ENCODE peak calls at places on chromosome 1, in six cellular contexts. One of them, this sample, is unnamed.

GRCh38 chr1:26833432-26834405 is 7.2 kb downstream of the ZDHHC18 start:
- DNase-seq in breast epithelium: no peak
- DNase-seq in IMR-90: no peak
- DNase-seq in body of pancreas: no peak
- DNase-seq in heart left ventricle: peak; percentile 72
- DNase-seq in A549: no peak
- DNase-seq in this sample: no peak

GRCh38 chr1:14775434-14775833 is 176.9 kb downstream of the KAZN start:
- DNase-seq in IMR-90: no peak
- DNase-seq in body of pancreas: no peak
- DNase-seq in heart left ventricle: no peak
- DNase-seq in A549: no peak
- DNase-seq in breast epithelium: no peak
- DNase-seq in this sample: no peak

GRCh38 chr1:174074757-174075156 is 52.6 kb upstream of the RC3H1 start:
- DNase-seq in breast epithelium: no peak
- DNase-seq in body of pancreas: no peak
- DNase-seq in heart left ventricle: no peak
- DNase-seq in IMR-90: peak; percentile 55
- DNase-seq in A549: peak; percentile 38
- DNase-seq in this sample: no peak

GRCh38 chr1:228753933-228754332 is 18.7 kb downstream of the RHOU start:
- DNase-seq in breast epithelium: no peak
- DNase-seq in body of pancreas: no peak
- DNase-seq in IMR-90: no peak
- DNase-seq in heart left ventricle: no peak
- DNase-seq in A549: no peak
- DNase-seq in this sample: no peak

GRCh38 chr1:108627951-108628350 is 32.9 kb downstream of the HENMT1 start:
- DNase-seq in A549: no peak
- DNase-seq in heart left ventricle: no peak
- DNase-seq in body of pancreas: no peak
- DNase-seq in breast epithelium: no peak
- DNase-seq in IMR-90: no peak
- DNase-seq in this sample: no peak

GRCh38 chr1:66210653-66211052 is 323.3 kb upstream of the SGIP1 start:
- DNase-seq in heart left ventricle: no peak
- DNase-seq in breast epithelium: no peak
- DNase-seq in A549: no peak
- DNase-seq in body of pancreas: no peak
- DNase-seq in IMR-90: peak; percentile 7
- DNase-seq in this sample: no peak

GRCh38 chr1:245380790-245381535 is 226.2 kb downstream of the KIF26B start:
- DNase-seq in IMR-90: no peak
- DNase-seq in body of pancreas: no peak
- DNase-seq in A549: no peak
- DNase-seq in heart left ventricle: no peak
- DNase-seq in breast epithelium: no peak
- DNase-seq in this sample: no peak

GRCh38 chr1:95013948-95014574 is 58.7 kb downstream of the ALG14 start:
- DNase-seq in body of pancreas: peak; percentile 30
- DNase-seq in A549: no peak
- DNase-seq in heart left ventricle: no peak
- DNase-seq in breast epithelium: no peak
- DNase-seq in IMR-90: no peak
- DNase-seq in this sample: no peak

GRCh38 chr1:193957556-193958095 is 771.2 kb upstream of the B3GALT2 start:
- DNase-seq in IMR-90: no peak
- DNase-seq in body of pancreas: no peak
- DNase-seq in heart left ventricle: no peak
- DNase-seq in A549: no peak
- DNase-seq in breast epithelium: no peak
- DNase-seq in this sample: no peak

GRCh38 chr1:50436489-50436888 is 13.2 kb upstream of the DMRTA2 start:
- DNase-seq in body of pancreas: no peak
- DNase-seq in A549: no peak
- DNase-seq in breast epithelium: no peak
- DNase-seq in heart left ventricle: no peak
- DNase-seq in IMR-90: no peak
- DNase-seq in this sample: no peak

GRCh38 chr1:50441183-50441582 is 17.9 kb upstream of the DMRTA2 start:
- DNase-seq in heart left ventricle: no peak
- DNase-seq in IMR-90: no peak
- DNase-seq in breast epithelium: no peak
- DNase-seq in A549: no peak
- DNase-seq in body of pancreas: no peak
- DNase-seq in this sample: no peak

DNA sequence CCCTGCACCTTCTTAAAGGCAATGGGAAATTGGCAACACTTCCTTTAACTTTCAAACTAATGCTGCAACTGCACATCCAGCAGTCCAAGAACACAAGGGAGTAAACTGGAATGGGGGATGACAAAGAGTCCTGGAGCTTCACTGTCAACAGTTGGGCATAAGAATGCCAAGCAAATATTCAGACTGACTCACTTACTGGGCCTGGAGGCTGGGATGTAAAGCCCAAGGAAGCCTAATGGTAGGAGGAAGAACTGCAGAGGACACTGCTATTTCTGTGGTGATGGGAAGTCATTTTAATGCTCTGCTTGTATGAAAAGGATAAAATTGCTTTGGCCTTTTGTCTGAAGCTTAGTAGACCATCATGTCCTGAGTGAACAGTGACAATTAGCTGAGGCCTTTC is 15.7 kb upstream of the DMRTA2 start:
- DNase-seq in body of pancreas: no peak
- DNase-seq in IMR-90: peak; percentile 20
- DNase-seq in heart left ventricle: no peak
- DNase-seq in A549: peak; percentile 15
- DNase-seq in breast epithelium: no peak
- DNase-seq in this sample: no peak
- TF ChIP-seq CTCF in body of pancreas: no peak
- TF ChIP-seq CTCF in IMR-90: no peak
- TF ChIP-seq CTCF in heart left ventricle: no peak
- TF ChIP-seq CTCF in A549: no peak
- TF ChIP-seq CTCF in breast epithelium: no peak
- TF ChIP-seq CTCF in this sample: no peak

GRCh38 chr1:32759521-32759980 is 57.0 kb upstream of the SYNC start:
- DNase-seq in IMR-90: no peak
- DNase-seq in breast epithelium: peak; percentile 86
- DNase-seq in heart left ventricle: no peak
- DNase-seq in A549: peak; percentile 55
- DNase-seq in body of pancreas: peak; percentile 90
- DNase-seq in this sample: no peak
- TF ChIP-seq POLR2A in IMR-90: no peak
- TF ChIP-seq POLR2A in breast epithelium: no peak
- TF ChIP-seq POLR2A in heart left ventricle: no peak
- TF ChIP-seq POLR2A in A549: no peak
- TF ChIP-seq POLR2A in body of pancreas: no peak
- TF ChIP-seq POLR2A in this sample: no peak

GRCh38 chr1:187294421-187295201 is 465.9 kb downstream of the PLA2G4A start:
- DNase-seq in body of pancreas: no peak
- DNase-seq in heart left ventricle: no peak
- DNase-seq in IMR-90: no peak
- DNase-seq in breast epithelium: no peak
- DNase-seq in A549: no peak
- DNase-seq in this sample: no peak
- TF ChIP-seq CTCF in body of pancreas: no peak
- TF ChIP-seq CTCF in heart left ventricle: no peak
- TF ChIP-seq CTCF in IMR-90: no peak
- TF ChIP-seq CTCF in breast epithelium: no peak
- TF ChIP-seq CTCF in A549: no peak
- TF ChIP-seq CTCF in this sample: no peak

GRCh38 chr1:91889717-91890459 is 3.9 kb upstream of the TGFBR3 start:
- DNase-seq in A549: peak; percentile 66
- DNase-seq in body of pancreas: no peak
- DNase-seq in IMR-90: peak; percentile 33
- DNase-seq in heart left ventricle: no peak
- DNase-seq in breast epithelium: no peak
- DNase-seq in this sample: peak; percentile 77

GRCh38 chr1:91883470-91883869 is 2.5 kb downstream of the TGFBR3 start:
- DNase-seq in body of pancreas: no peak
- DNase-seq in breast epithelium: no peak
- DNase-seq in heart left ventricle: no peak
- DNase-seq in IMR-90: peak; percentile 62
- DNase-seq in A549: peak; percentile 31
- DNase-seq in this sample: no peak

GRCh38 chr1:91885331-91885715 is 628 bp downstream of the TGFBR3 start:
- DNase-seq in breast epithelium: no peak
- DNase-seq in A549: no peak
- DNase-seq in IMR-90: peak; percentile 12
- DNase-seq in body of pancreas: peak; percentile 30
- DNase-seq in heart left ventricle: peak; percentile 71
- DNase-seq in this sample: peak; percentile 91

GRCh38 chr1:91884459-91885290 is 1.3 kb downstream of the TGFBR3 start:
- DNase-seq in body of pancreas: peak; percentile 38
- DNase-seq in breast epithelium: no peak
- DNase-seq in IMR-90: peak; percentile 24
- DNase-seq in A549: peak; percentile 20
- DNase-seq in heart left ventricle: no peak
- DNase-seq in this sample: no peak

GRCh38 chr1:91885716-91886506 is at the start of gene TGFBR3:
- DNase-seq in body of pancreas: peak; percentile 91
- DNase-seq in breast epithelium: peak; percentile 87
- DNase-seq in IMR-90: peak; percentile 90
- DNase-seq in A549: peak; percentile 87
- DNase-seq in heart left ventricle: peak; percentile 96
- DNase-seq in this sample: peak; percentile 98
- TF ChIP-seq POLR2A in body of pancreas: peak; percentile 90
- TF ChIP-seq POLR2A in breast epithelium: peak; percentile 51
- TF ChIP-seq POLR2A in IMR-90: peak; percentile 73
- TF ChIP-seq POLR2A in A549: peak; percentile 46
- TF ChIP-seq POLR2A in heart left ventricle: no peak
- TF ChIP-seq POLR2A in this sample: peak; percentile 25

DNA sequence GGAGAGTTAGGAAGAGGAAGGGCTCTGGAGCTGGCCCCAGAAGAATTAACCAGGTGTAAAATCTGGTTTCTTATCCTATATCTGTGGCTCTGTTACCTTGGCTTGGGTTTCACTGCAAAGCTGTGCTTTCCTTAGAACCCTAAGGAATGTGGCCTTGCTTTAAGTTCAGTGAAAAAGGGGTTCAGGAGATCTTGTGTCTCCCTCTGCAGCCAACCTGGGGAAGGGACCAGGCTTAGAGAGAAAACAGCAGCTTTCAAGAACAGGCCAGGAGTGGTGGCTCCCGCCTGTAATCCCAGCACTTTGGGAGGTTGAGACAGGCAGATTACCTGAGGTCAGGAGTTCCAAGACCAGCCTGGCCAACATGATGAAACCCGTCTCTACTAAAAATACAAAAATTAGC is 16.1 kb upstream of the MYCL start:
- DNase-seq in body of pancreas: no peak
- DNase-seq in A549: peak; percentile 23
- DNase-seq in heart left ventricle: no peak
- DNase-seq in IMR-90: no peak
- DNase-seq in breast epithelium: no peak
- DNase-seq in this sample: no peak
- TF ChIP-seq CTCF in body of pancreas: no peak
- TF ChIP-seq CTCF in A549: no peak
- TF ChIP-seq CTCF in heart left ventricle: no peak
- TF ChIP-seq CTCF in IMR-90: no peak
- TF ChIP-seq CTCF in breast epithelium: no peak
- TF ChIP-seq CTCF in this sample: no peak

GRCh38 chr1:176461576-176461975 is 1.4 kb upstream of the PAPPA2 start:
- DNase-seq in body of pancreas: no peak
- DNase-seq in A549: no peak
- DNase-seq in heart left ventricle: no peak
- DNase-seq in breast epithelium: no peak
- DNase-seq in IMR-90: no peak
- DNase-seq in this sample: no peak

GRCh38 chr1:176460606-176461336 is 2.2 kb upstream of the PAPPA2 start:
- DNase-seq in IMR-90: no peak
- DNase-seq in breast epithelium: no peak
- DNase-seq in body of pancreas: no peak
- DNase-seq in A549: no peak
- DNase-seq in heart left ventricle: no peak
- DNase-seq in this sample: no peak

GRCh38 chr1:176462671-176463225 is at the start of gene PAPPA2:
- DNase-seq in IMR-90: no peak
- DNase-seq in breast epithelium: no peak
- DNase-seq in A549: no peak
- DNase-seq in body of pancreas: no peak
- DNase-seq in heart left ventricle: no peak
- DNase-seq in this sample: no peak

GRCh38 chr1:176456848-176457247 is 6.1 kb upstream of the PAPPA2 start:
- DNase-seq in breast epithelium: no peak
- DNase-seq in body of pancreas: no peak
- DNase-seq in IMR-90: no peak
- DNase-seq in heart left ventricle: no peak
- DNase-seq in A549: no peak
- DNase-seq in this sample: no peak
- TF ChIP-seq POLR2A in breast epithelium: no peak
- TF ChIP-seq POLR2A in body of pancreas: no peak
- TF ChIP-seq POLR2A in IMR-90: no peak
- TF ChIP-seq POLR2A in heart left ventricle: no peak
- TF ChIP-seq POLR2A in A549: no peak
- TF ChIP-seq POLR2A in this sample: no peak

This sample was measured in lower leg skin.